ENCODE peak calls at places on chromosomes 5 and 9, in ten cellular contexts. D, G, U, C, I, A, X, Q, O and Y are unnamed samples.

GRCh38 chr9:109132473-109133095 is 12.8 kb upstream of the TMEM245 start:
- DNase-seq in D (no peak), G (no peak), U (no peak), C (no peak), I (no peak), A (no peak), X (no peak), Q (no peak), O (no peak), Y (no peak)

GRCh38 chr5:134561871-134562296 is 36.4 kb downstream of the JADE2 start:
- DNase-seq in D (no peak), G (no peak), U (no peak), C (no peak), I (peak), A (peak), X (no peak), Q (no peak), O (no peak), Y (no peak)

GRCh38 chr5:176732736-176733585 is 77.4 kb upstream of the UNC5A start:
- DNase-seq in D (no peak), G (no peak), U (no peak), C (no peak), I (no peak), A (no peak), X (no peak), Q (peak), O (no peak), Y (no peak)

GRCh38 chr9:137301086-137301947 is 754 bp downstream of the NRARP start:
- DNase-seq in D (no peak), G (no peak), U (peak), C (no peak), I (no peak), A (no peak), X (peak), Q (peak), O (peak), Y (no peak)

GRCh38 chr9:109383356-109383755 is 62.5 kb upstream of the EPB41L4B start:
- DNase-seq in D (no peak), G (no peak), U (no peak), C (no peak), I (no peak), A (no peak), X (no peak), Q (no peak), O (no peak), Y (no peak)

GRCh38 chr9:114371343-114371985 is 16.3 kb downstream of the AKNA start:
- DNase-seq in D (no peak), G (no peak), U (no peak), C (no peak), I (no peak), A (no peak), X (no peak), Q (no peak), O (no peak), Y (no peak)

GRCh38 chr5:134525687-134526482 is 415 bp downstream of the JADE2 start:
- DNase-seq in D (peak), G (peak), U (peak), C (peak), I (peak), A (peak), X (peak), Q (peak), O (no peak), Y (peak)

GRCh38 chr5:22541037-22541436 is 312.1 kb downstream of the CDH12 start:
- DNase-seq in D (no peak), G (no peak), U (no peak), C (no peak), I (no peak), A (no peak), X (peak), Q (no peak), O (peak), Y (no peak)

GRCh38 chr5:161263186-161263585 is 283.3 kb downstream of the GABRB2 start:
- DNase-seq in D (no peak), G (no peak), U (no peak), C (no peak), I (no peak), A (no peak), X (no peak), Q (no peak), O (no peak), Y (no peak)

GRCh38 chr9:109231593-109231992 is 64.5 kb upstream of the FRRS1L start:
- DNase-seq in D (no peak), G (no peak), U (no peak), C (no peak), I (no peak), A (no peak), X (no peak), Q (no peak), O (no peak), Y (no peak)

GRCh38 chr5:126103050-126103449 is 320.2 kb upstream of the GRAMD2B start:
- DNase-seq in D (no peak), G (no peak), U (no peak), C (no peak), I (no peak), A (no peak), X (no peak), Q (no peak), O (no peak), Y (no peak)

GRCh38 chr5:102152906-102153787 is 142.9 kb downstream of the SLCO4C1 start:
- DNase-seq in D (no peak), G (no peak), U (peak), C (no peak), I (no peak), A (peak), X (no peak), Q (no peak), O (no peak), Y (no peak)

GRCh38 chr5:94111209-94112004 is 370.0 kb upstream of the POU5F2 start:
- DNase-seq in D (peak), G (peak), U (peak), C (peak), I (peak), A (peak), X (peak), Q (peak), O (peak), Y (peak)

GRCh38 chr5:78509884-78510769 is 138.4 kb downstream of the LHFPL2 start:
- DNase-seq in D (peak), G (peak), U (no peak), C (no peak), I (no peak), A (no peak), X (peak), Q (peak), O (no peak), Y (no peak)

GRCh38 chr5:172931001-172931536 is 28.2 kb upstream of the RPL26L1 start:
- DNase-seq in D (no peak), G (no peak), U (no peak), C (no peak), I (peak), A (peak), X (no peak), Q (no peak), O (no peak), Y (no peak)

GRCh38 chr9:123131258-123131657 is 97.8 kb downstream of the GPR21 start:
- DNase-seq in D (no peak), G (no peak), U (no peak), C (no peak), I (peak), A (peak), X (no peak), Q (no peak), O (no peak), Y (no peak)

GRCh38 chr5:55159763-55160492 is at the start of gene GPX8:
- DNase-seq in D (no peak), G (no peak), U (peak), C (no peak), I (peak), A (peak), X (no peak), Q (no peak), O (no peak), Y (no peak)